ENCODE peak calls at places on chromosomes 1 and 21, in five cellular contexts. V is G401; U is CD8-positive, alpha-beta T cell; N is EL; J is aorta. B is an unnamed sample.

GRCh38 chr21:41570791-41571355 is 62.9 kb upstream of the TMPRSS2 start:
- DNase-seq in V (no peak), U (no peak), N (no peak), J (no peak), B (no peak)

GRCh38 chr1:36366091-36366661 is 19.5 kb downstream of the STK40 start:
- DNase-seq in V (peak), U (peak), N (peak), J (no peak), B (peak)

GRCh38 chr1:186337554-186337953 is 37.5 kb downstream of the TPR start:
- DNase-seq in V (no peak), U (no peak), N (no peak), J (no peak), B (no peak)

GRCh38 chr1:39102537-39103320 is 76.6 kb downstream of the NDUFS5 start:
- DNase-seq in V (peak), U (no peak), N (peak), J (no peak), B (peak)

GRCh38 chr1:245810789-245811337 is 656.1 kb downstream of the KIF26B start:
- DNase-seq in V (peak), U (no peak), N (no peak), J (no peak), B (no peak)

GRCh38 chr1:214319930-214320329 is 39.0 kb downstream of the SMYD2 start:
- DNase-seq in V (no peak), U (no peak), N (no peak), J (no peak), B (no peak)

GRCh38 chr1:58854576-58854975 is 70.7 kb upstream of the JUN start:
- DNase-seq in V (no peak), U (no peak), N (no peak), J (no peak), B (no peak)

GRCh38 chr21:32412162-32412997 is at the start of gene EVA1C:
- DNase-seq in V (peak), U (peak), N (peak), J (peak), B (peak)

GRCh38 chr1:86068126-86068805 is 88.3 kb downstream of the COL24A1 start:
- DNase-seq in V (no peak), U (no peak), N (peak), J (no peak), B (peak)

GRCh38 chr1:229139320-229139719 is 131.6 kb upstream of the RAB4A start:
- DNase-seq in V (no peak), U (no peak), N (no peak), J (no peak), B (no peak)

GRCh38 chr1:61853545-61853944 is 111.3 kb downstream of the PATJ start:
- DNase-seq in V (no peak), U (no peak), N (peak), J (no peak), B (peak)

GRCh38 chr1:31444725-31445448 is 31.9 kb downstream of the SERINC2 start:
- DNase-seq in V (no peak), U (no peak), N (no peak), J (no peak), B (no peak)

GRCh38 chr21:46179708-46180078 is 4.6 kb downstream of the SPATC1L start:
- DNase-seq in V (no peak), U (no peak), N (no peak), J (peak), B (no peak)

GRCh38 chr1:19815801-19816736 is 986 bp upstream of the RNF186 start:
- DNase-seq in V (no peak), U (no peak), N (no peak), J (no peak), B (no peak)

GRCh38 chr1:117511273-117511672 is 94.6 kb upstream of the TENT5C start:
- DNase-seq in V (no peak), U (no peak), N (no peak), J (no peak), B (no peak)

GRCh38 chr1:22817462-22817861 is 106.8 kb downstream of the EPHB2 start:
- DNase-seq in V (no peak), U (no peak), N (no peak), J (no peak), B (no peak)

GRCh38 chr21:28548291-28548690 is 444.4 kb downstream of the LTN1 start:
- DNase-seq in V (no peak), U (no peak), N (peak), J (no peak), B (no peak)

GRCh38 chr1:151720190-151720953 is 950 bp upstream of the RIIAD1 start:
- DNase-seq in V (peak), U (no peak), N (no peak), J (no peak), B (peak)

GRCh38 chr1:236942431-236942830 is 61.8 kb downstream of the MT1HL1 start:
- DNase-seq in V (no peak), U (no peak), N (no peak), J (no peak), B (no peak)

GRCh38 chr1:24022611-24023359 is 42.7 kb upstream of the SRSF10 start:
- DNase-seq in V (peak), U (no peak), N (peak), J (no peak), B (peak)

GRCh38 chr1:113850127-113850796 is 21.2 kb downstream of the PTPN22 start:
- DNase-seq in V (no peak), U (no peak), N (no peak), J (no peak), B (no peak)

GRCh38 chr1:119787776-119788175 is 19.1 kb upstream of the HMGCS2 start:
- DNase-seq in V (no peak), U (no peak), N (no peak), J (no peak), B (peak)

GRCh38 chr1:203179328-203180009 is 3.8 kb upstream of the MYBPH start:
- DNase-seq in V (peak), U (no peak), N (no peak), J (peak), B (no peak)

GRCh38 chr1:233313434-233314155 is 13.9 kb upstream of the MAP3K21 start:
- DNase-seq in V (no peak), U (no peak), N (no peak), J (no peak), B (no peak)

GRCh38 chr1:31111290-31111951 is 45.9 kb upstream of the PUM1 start:
- DNase-seq in V (no peak), U (no peak), N (peak), J (peak), B (peak)

GRCh38 chr1:9252999-9253398 is 18.4 kb downstream of the H6PD start:
- DNase-seq in V (peak), U (no peak), N (no peak), J (peak), B (peak)